ENCODE peak calls at places on chromosome 9, in four cellular contexts. One of them, this sample, is unnamed.

GRCh38 chr9:75378036-75378435 is 289.7 kb downstream of the OSTF1 start:
- DNase-seq in HepG2: no peak
- DNase-seq in H1: no peak
- DNase-seq in K562: no peak
- DNase-seq in this sample: no peak

GRCh38 chr9:12771891-12772290 is 2.9 kb upstream of the LURAP1L start:
- DNase-seq in HepG2: no peak
- DNase-seq in H1: no peak
- DNase-seq in K562: no peak
- DNase-seq in this sample: no peak

GRCh38 chr9:129812385-129812784 is 9.4 kb downstream of the TOR1B start:
- DNase-seq in HepG2: no peak
- DNase-seq in H1: no peak
- DNase-seq in K562: no peak
- DNase-seq in this sample: no peak

GRCh38 chr9:91376239-91376638 is 14.5 kb upstream of the AUH start:
- DNase-seq in HepG2: no peak
- DNase-seq in H1: no peak
- DNase-seq in K562: no peak
- DNase-seq in this sample: no peak

GRCh38 chr9:37255187-37255586 is 134.8 kb downstream of the ZCCHC7 start:
- DNase-seq in HepG2: no peak
- DNase-seq in H1: no peak
- DNase-seq in K562: no peak
- DNase-seq in this sample: no peak

GRCh38 chr9:77518688-77519087 is 129.4 kb downstream of the GNA14 start:
- DNase-seq in HepG2: no peak
- DNase-seq in H1: no peak
- DNase-seq in K562: no peak
- DNase-seq in this sample: no peak

GRCh38 chr9:70994582-70994981 is 126.8 kb downstream of the TRPM3 start:
- DNase-seq in HepG2: no peak
- DNase-seq in H1: no peak
- DNase-seq in K562: no peak
- DNase-seq in this sample: no peak

GRCh38 chr9:96172797-96173196 is 129.2 kb downstream of the HSD17B3 start:
- DNase-seq in HepG2: no peak
- DNase-seq in H1: no peak
- DNase-seq in K562: no peak
- DNase-seq in this sample: no peak

GRCh38 chr9:90033030-90033650 is 428.3 kb downstream of the GADD45G start:
- DNase-seq in HepG2: no peak
- DNase-seq in H1: no peak
- DNase-seq in K562: no peak
- DNase-seq in this sample: no peak

GRCh38 chr9:111648066-111648465 is 13.3 kb upstream of the GNG10 start:
- DNase-seq in HepG2: no peak
- DNase-seq in H1: no peak
- DNase-seq in K562: no peak
- DNase-seq in this sample: no peak

GRCh38 chr9:68627594-68627993 is 77.4 kb upstream of the PIP5K1B start:
- DNase-seq in HepG2: no peak
- DNase-seq in H1: no peak
- DNase-seq in K562: no peak
- DNase-seq in this sample: no peak

GRCh38 chr9:90124961-90125360 is 517.7 kb downstream of the DIRAS2 start:
- DNase-seq in HepG2: no peak
- DNase-seq in H1: no peak
- DNase-seq in K562: no peak
- DNase-seq in this sample: no peak

GRCh38 chr9:72919246-72919945 is 33.5 kb downstream of the ALDH1A1 start:
- DNase-seq in HepG2: no peak
- DNase-seq in H1: no peak
- DNase-seq in K562: no peak
- DNase-seq in this sample: no peak

GRCh38 chr9:111148390-111148993 is 110.2 kb upstream of the LPAR1 start:
- DNase-seq in HepG2: no peak
- DNase-seq in H1: no peak
- DNase-seq in K562: no peak
- DNase-seq in this sample: no peak

GRCh38 chr9:133321411-133321935 is 14.5 kb downstream of the SURF6 start:
- DNase-seq in HepG2: no peak
- DNase-seq in H1: no peak
- DNase-seq in K562: no peak
- DNase-seq in this sample: no peak

GRCh38 chr9:109349431-109349846 is 28.6 kb upstream of the EPB41L4B start:
- DNase-seq in HepG2: no peak
- DNase-seq in H1: no peak
- DNase-seq in K562: no peak
- DNase-seq in this sample: peak; percentile 76

GRCh38 chr9:99445377-99445891 is 223.4 kb downstream of the SEC61B start:
- DNase-seq in HepG2: no peak
- DNase-seq in H1: no peak
- DNase-seq in K562: no peak
- DNase-seq in this sample: peak; percentile 29

GRCh38 chr9:3908731-3909130 is 382.9 kb upstream of the RFX3 start:
- DNase-seq in HepG2: no peak
- DNase-seq in H1: no peak
- DNase-seq in K562: no peak
- DNase-seq in this sample: no peak

GRCh38 chr9:77764894-77765780 is 117.0 kb upstream of the GNA14 start:
- DNase-seq in HepG2: peak; percentile 50
- DNase-seq in H1: no peak
- DNase-seq in K562: no peak
- DNase-seq in this sample: peak; percentile 77

GRCh38 chr9:116320180-116320799 is 166.7 kb downstream of the PAPPA start:
- DNase-seq in HepG2: no peak
- DNase-seq in H1: no peak
- DNase-seq in K562: no peak
- DNase-seq in this sample: no peak

DNA sequence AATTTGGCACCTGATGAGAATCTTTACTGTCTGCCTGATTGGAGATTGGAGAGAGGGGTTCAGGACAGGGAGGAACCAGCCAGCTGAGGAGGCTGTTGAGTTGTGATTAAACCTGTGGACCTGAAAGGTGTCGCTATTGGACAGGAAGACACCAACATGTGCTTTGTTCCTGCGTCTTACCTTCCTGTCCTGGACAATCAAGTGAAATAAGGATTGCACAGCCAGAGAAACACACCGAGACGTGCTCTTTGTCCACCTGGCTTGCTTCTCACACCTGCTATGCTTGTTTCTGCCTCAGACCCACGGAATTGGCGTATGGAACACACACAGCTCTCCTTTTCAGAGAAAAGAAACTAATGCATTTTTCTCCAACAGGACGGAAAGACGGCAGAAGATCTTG is 57.7 kb upstream of the CTSL start:
- DNase-seq in HepG2: no peak
- DNase-seq in H1: no peak
- DNase-seq in K562: no peak
- DNase-seq in this sample: no peak
- TF ChIP-seq RAD21 in HepG2: no peak
- TF ChIP-seq RAD21 in H1: no peak
- TF ChIP-seq RAD21 in K562: no peak
- TF ChIP-seq RAD21 in this sample: no peak

GRCh38 chr9:1083325-1083913 is 33.3 kb downstream of the DMRT2 start:
- DNase-seq in HepG2: no peak
- DNase-seq in H1: peak; percentile 2
- DNase-seq in K562: no peak
- DNase-seq in this sample: peak; percentile 15
- TF ChIP-seq JUN in HepG2: no peak
- TF ChIP-seq JUN in H1: no peak
- TF ChIP-seq JUN in K562: no peak
- TF ChIP-seq JUN in this sample: no peak

GRCh38 chr9:840343-840742 is 1.2 kb upstream of the DMRT1 start:
- DNase-seq in HepG2: no peak
- DNase-seq in H1: no peak
- DNase-seq in K562: no peak
- DNase-seq in this sample: no peak
- TF ChIP-seq RAD21 in HepG2: no peak
- TF ChIP-seq RAD21 in H1: no peak
- TF ChIP-seq RAD21 in K562: no peak
- TF ChIP-seq RAD21 in this sample: no peak

GRCh38 chr9:134733480-134734232 is 92.1 kb downstream of the COL5A1 start:
- DNase-seq in HepG2: no peak
- DNase-seq in H1: no peak
- DNase-seq in K562: no peak
- DNase-seq in this sample: no peak

GRCh38 chr9:134736791-134737489 is 95.3 kb downstream of the COL5A1 start:
- DNase-seq in HepG2: no peak
- DNase-seq in H1: no peak
- DNase-seq in K562: no peak
- DNase-seq in this sample: no peak

GRCh38 chr9:134734270-134734669 is 92.7 kb downstream of the COL5A1 start:
- DNase-seq in HepG2: peak; percentile 27
- DNase-seq in H1: no peak
- DNase-seq in K562: no peak
- DNase-seq in this sample: peak; percentile 19

GRCh38 chr9:134737842-134738580 is 96.4 kb downstream of the COL5A1 start:
- DNase-seq in HepG2: no peak
- DNase-seq in H1: no peak
- DNase-seq in K562: no peak
- DNase-seq in this sample: no peak

DNA sequence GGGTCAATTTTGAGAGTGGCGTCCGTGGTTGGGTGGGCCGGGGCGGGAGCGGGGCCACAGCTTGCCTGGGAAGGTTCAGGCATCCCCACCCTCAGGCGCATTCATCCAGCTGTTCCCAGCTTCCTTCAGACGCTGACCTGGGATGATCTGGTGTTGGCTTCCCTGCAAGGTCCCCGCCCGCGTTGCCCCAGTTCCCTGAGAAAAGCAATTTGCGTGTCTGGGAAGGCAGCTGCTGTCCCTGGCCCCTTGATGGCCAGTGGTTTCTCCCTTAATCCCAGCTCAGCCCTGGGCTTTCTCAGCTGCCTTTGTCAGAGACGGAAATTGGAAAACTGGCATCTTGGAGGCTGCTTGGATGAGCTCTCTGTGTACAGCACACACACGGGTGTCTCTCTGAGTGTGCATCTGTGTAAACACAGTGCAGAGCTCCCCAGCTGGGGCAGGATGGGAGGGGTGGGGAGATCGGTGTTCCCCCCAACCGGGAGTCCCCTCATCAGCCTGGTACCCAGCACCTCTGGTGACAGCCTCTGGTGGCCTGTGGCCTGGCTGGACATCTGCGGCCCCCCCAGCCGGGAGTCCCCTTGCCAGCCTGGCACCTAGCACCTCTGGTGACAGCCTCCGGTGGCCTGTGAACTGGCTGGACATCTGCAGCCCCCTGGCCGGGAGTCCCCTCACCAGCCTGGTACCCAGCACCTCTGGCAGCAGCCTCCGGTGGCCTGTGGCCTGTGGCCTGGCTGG is 94.0 kb downstream of the COL5A1 start:
- DNase-seq in HepG2: no peak
- DNase-seq in H1: no peak
- DNase-seq in K562: no peak
- DNase-seq in this sample: no peak
- TF ChIP-seq JUN in HepG2: no peak
- TF ChIP-seq JUN in H1: no peak
- TF ChIP-seq JUN in K562: no peak
- TF ChIP-seq JUN in this sample: no peak

GRCh38 chr9:69672828-69673640 is 863 bp upstream of the APBA1 start:
- DNase-seq in HepG2: peak; percentile 55
- DNase-seq in H1: peak; percentile 77
- DNase-seq in K562: peak; percentile 58
- DNase-seq in this sample: peak; percentile 73

GRCh38 chr9:69675563-69675962 is 3.4 kb upstream of the APBA1 start:
- DNase-seq in HepG2: no peak
- DNase-seq in H1: no peak
- DNase-seq in K562: no peak
- DNase-seq in this sample: no peak

GRCh38 chr9:69671904-69672827 is at the start of gene APBA1:
- DNase-seq in HepG2: no peak
- DNase-seq in H1: no peak
- DNase-seq in K562: peak; percentile 70
- DNase-seq in this sample: peak; percentile 23

GRCh38 chr9:69674112-69674511 is 1.9 kb upstream of the APBA1 start:
- DNase-seq in HepG2: no peak
- DNase-seq in H1: no peak
- DNase-seq in K562: no peak
- DNase-seq in this sample: no peak

GRCh38 chr9:69674741-69675438 is 2.7 kb upstream of the APBA1 start:
- DNase-seq in HepG2: no peak
- DNase-seq in H1: no peak
- DNase-seq in K562: no peak
- DNase-seq in this sample: no peak
- TF ChIP-seq RAD21 in HepG2: no peak
- TF ChIP-seq RAD21 in H1: no peak
- TF ChIP-seq RAD21 in K562: no peak
- TF ChIP-seq RAD21 in this sample: no peak

This sample was measured in A549.